ENCODE peak calls at places on chromosomes 6 and 20, in four cellular contexts. V, T, A and E are unnamed samples.

GRCh38 chr6:52549428-52549827 is 27.4 kb downstream of the TRAM2 start:
- DNase-seq in V (no peak), A (no peak), T (no peak), E (no peak)

GRCh38 chr6:136550045-136550329 is 235 bp downstream of the MAP7 start:
- DNase-seq in A (no peak), V (no peak), T (peak), E (peak)

GRCh38 chr20:4470375-4470774 is 251.3 kb upstream of the PRND start:
- DNase-seq in V (no peak), A (no peak), T (no peak), E (no peak)

GRCh38 chr6:111564482-111564945 is 41.2 kb downstream of the TRAF3IP2 start:
- DNase-seq in V (no peak), A (peak), T (peak), E (no peak)

GRCh38 chr6:11822346-11822745 is 43.7 kb upstream of the ADTRP start:
- DNase-seq in V (no peak), T (no peak), A (no peak), E (no peak)

GRCh38 chr6:43095939-43096338 is 19.8 kb downstream of the PTK7 start:
- DNase-seq in A (no peak), T (no peak), V (no peak), E (no peak)

GRCh38 chr6:25899580-25900408 is 25.8 kb upstream of the SLC17A3 start:
- DNase-seq in T (no peak), A (peak), V (no peak), E (no peak)

GRCh38 chr6:14542670-14543366 is 425.2 kb downstream of the CD83 start:
- DNase-seq in A (peak), V (no peak), T (no peak), E (no peak)

GRCh38 chr20:50724851-50725721 is 6.3 kb upstream of the PARD6B start:
- DNase-seq in V (no peak), A (peak), T (no peak), E (no peak)

GRCh38 chr6:26121141-26122004 is 34.1 kb downstream of the HFE start:
- DNase-seq in T (no peak), V (no peak), A (no peak), E (no peak)

GRCh38 chr20:37711987-37712961 is 18.4 kb downstream of the CTNNBL1 start:
- DNase-seq in A (no peak), V (no peak), T (peak), E (no peak)

GRCh38 chr6:28945360-28945759 is 21.6 kb upstream of the TRIM27 start:
- DNase-seq in T (no peak), V (no peak), A (no peak), E (no peak)

GRCh38 chr6:51021171-51021570 is 202.5 kb downstream of the TFAP2B start:
- DNase-seq in A (no peak), T (no peak), V (no peak), E (no peak)

GRCh38 chr20:41061155-41061554 is 32.5 kb downstream of the TOP1 start:
- DNase-seq in T (no peak), A (no peak), V (no peak), E (no peak)

GRCh38 chr6:170098428-170099170 is 192.3 kb downstream of the DLL1 start:
- DNase-seq in A (no peak), V (no peak), T (no peak), E (no peak)

GRCh38 chr6:3509326-3509725 is 52.5 kb upstream of the SLC22A23 start:
- DNase-seq in V (no peak), T (no peak), A (no peak), E (no peak)

GRCh38 chr6:32449088-32449736 is 9.5 kb downstream of the HLA-DRA start:
- DNase-seq in T (no peak), A (no peak), V (no peak), E (no peak)

GRCh38 chr20:39290575-39290974 is 328.4 kb downstream of the DHX35 start:
- DNase-seq in A (no peak), T (no peak), V (no peak), E (no peak)

GRCh38 chr6:81088133-81088532 is 664.3 kb downstream of the TENT5A start:
- DNase-seq in T (no peak), A (no peak), V (no peak), E (no peak)